ENCODE peak calls at places on chromosomes 13 and 19, in eight cellular contexts. One of them, this sample, is unnamed.

GRCh38 chr19:1268392-1269064 is 604 bp upstream of the CIRBP start:
- DNase-seq in endothelial cell of umbilical vein: no peak
- DNase-seq in K562: no peak
- DNase-seq in GM23338: no peak
- DNase-seq in HCT116: no peak
- DNase-seq in H1: no peak
- DNase-seq in GM12878: no peak
- DNase-seq in HepG2: no peak
- DNase-seq in this sample: no peak

GRCh38 chr19:632228-633067 is 889 bp downstream of the POLRMT start:
- DNase-seq in endothelial cell of umbilical vein: peak; percentile 31
- DNase-seq in K562: peak; percentile 74
- DNase-seq in GM23338: peak; percentile 72
- DNase-seq in HCT116: no peak
- DNase-seq in H1: no peak
- DNase-seq in GM12878: no peak
- DNase-seq in HepG2: peak; percentile 67
- DNase-seq in this sample: no peak

GRCh38 chr19:1251233-1251502 is 2.8 kb downstream of the MIDN start:
- DNase-seq in endothelial cell of umbilical vein: peak; percentile 56
- DNase-seq in K562: no peak
- DNase-seq in GM23338: no peak
- DNase-seq in HCT116: no peak
- DNase-seq in H1: no peak
- DNase-seq in GM12878: no peak
- DNase-seq in HepG2: peak; percentile 37
- DNase-seq in this sample: no peak

GRCh38 chr13:52141299-52141698 is 12.4 kb upstream of the NEK5 start:
- DNase-seq in endothelial cell of umbilical vein: no peak
- DNase-seq in K562: no peak
- DNase-seq in GM23338: no peak
- DNase-seq in HCT116: no peak
- DNase-seq in H1: no peak
- DNase-seq in GM12878: no peak
- DNase-seq in HepG2: no peak
- DNase-seq in this sample: no peak

GRCh38 chr13:20391597-20392452 is 133.8 kb downstream of the CRYL1 start:
- DNase-seq in endothelial cell of umbilical vein: no peak
- DNase-seq in K562: no peak
- DNase-seq in GM23338: peak; percentile 45
- DNase-seq in HCT116: no peak
- DNase-seq in H1: no peak
- DNase-seq in GM12878: no peak
- DNase-seq in HepG2: no peak
- DNase-seq in this sample: no peak

GRCh38 chr19:38290631-38291147 is 13.4 kb upstream of the C19orf33 start:
- DNase-seq in endothelial cell of umbilical vein: no peak
- DNase-seq in K562: no peak
- DNase-seq in GM23338: no peak
- DNase-seq in HCT116: no peak
- DNase-seq in H1: no peak
- DNase-seq in GM12878: no peak
- DNase-seq in HepG2: no peak
- DNase-seq in this sample: no peak

GRCh38 chr19:18349524-18350128 is 9.2 kb downstream of the PGPEP1 start:
- DNase-seq in endothelial cell of umbilical vein: peak; percentile 67
- DNase-seq in K562: peak; percentile 59
- DNase-seq in GM23338: peak; percentile 79
- DNase-seq in HCT116: no peak
- DNase-seq in H1: no peak
- DNase-seq in GM12878: no peak
- DNase-seq in HepG2: peak; percentile 40
- DNase-seq in this sample: no peak

GRCh38 chr19:14081797-14082674 is 3.5 kb downstream of the C19orf67 start:
- DNase-seq in endothelial cell of umbilical vein: no peak
- DNase-seq in K562: no peak
- DNase-seq in GM23338: no peak
- DNase-seq in HCT116: no peak
- DNase-seq in H1: no peak
- DNase-seq in GM12878: no peak
- DNase-seq in HepG2: no peak
- DNase-seq in this sample: no peak

GRCh38 chr13:29754486-29754806 is 96.0 kb downstream of the UBL3 start:
- DNase-seq in endothelial cell of umbilical vein: peak; percentile 17
- DNase-seq in K562: no peak
- DNase-seq in GM23338: peak; percentile 79
- DNase-seq in HCT116: peak; percentile 22
- DNase-seq in H1: no peak
- DNase-seq in GM12878: no peak
- DNase-seq in HepG2: peak; percentile 47
- DNase-seq in this sample: no peak

GRCh38 chr19:6481541-6482342 is at the start of gene DENND1C:
- DNase-seq in endothelial cell of umbilical vein: peak; percentile 12
- DNase-seq in K562: peak; percentile 76
- DNase-seq in GM23338: peak; percentile 74
- DNase-seq in HCT116: no peak
- DNase-seq in H1: no peak
- DNase-seq in GM12878: peak; percentile 45
- DNase-seq in HepG2: peak; percentile 47
- DNase-seq in this sample: no peak

GRCh38 chr19:7637374-7638256 is 705 bp downstream of the STXBP2 start:
- DNase-seq in endothelial cell of umbilical vein: peak; percentile 22
- DNase-seq in K562: peak; percentile 76
- DNase-seq in GM23338: no peak
- DNase-seq in HCT116: no peak
- DNase-seq in H1: no peak
- DNase-seq in GM12878: no peak
- DNase-seq in HepG2: no peak
- DNase-seq in this sample: no peak

GRCh38 chr19:46878613-46879375 is 18.0 kb downstream of the ARHGAP35 start:
- DNase-seq in endothelial cell of umbilical vein: peak; percentile 26
- DNase-seq in K562: no peak
- DNase-seq in GM23338: no peak
- DNase-seq in HCT116: no peak
- DNase-seq in H1: no peak
- DNase-seq in GM12878: no peak
- DNase-seq in HepG2: no peak
- DNase-seq in this sample: no peak

GRCh38 chr19:19499272-19499995 is 15.9 kb downstream of the TSSK6 start:
- DNase-seq in endothelial cell of umbilical vein: no peak
- DNase-seq in K562: no peak
- DNase-seq in GM23338: no peak
- DNase-seq in HCT116: no peak
- DNase-seq in H1: no peak
- DNase-seq in GM12878: no peak
- DNase-seq in HepG2: no peak
- DNase-seq in this sample: no peak

GRCh38 chr19:46958542-46958941 is 61.1 kb upstream of the NPAS1 start:
- DNase-seq in endothelial cell of umbilical vein: peak; percentile 68
- DNase-seq in K562: no peak
- DNase-seq in GM23338: peak; percentile 35
- DNase-seq in HCT116: no peak
- DNase-seq in H1: no peak
- DNase-seq in GM12878: no peak
- DNase-seq in HepG2: peak; percentile 44
- DNase-seq in this sample: no peak

DNA sequence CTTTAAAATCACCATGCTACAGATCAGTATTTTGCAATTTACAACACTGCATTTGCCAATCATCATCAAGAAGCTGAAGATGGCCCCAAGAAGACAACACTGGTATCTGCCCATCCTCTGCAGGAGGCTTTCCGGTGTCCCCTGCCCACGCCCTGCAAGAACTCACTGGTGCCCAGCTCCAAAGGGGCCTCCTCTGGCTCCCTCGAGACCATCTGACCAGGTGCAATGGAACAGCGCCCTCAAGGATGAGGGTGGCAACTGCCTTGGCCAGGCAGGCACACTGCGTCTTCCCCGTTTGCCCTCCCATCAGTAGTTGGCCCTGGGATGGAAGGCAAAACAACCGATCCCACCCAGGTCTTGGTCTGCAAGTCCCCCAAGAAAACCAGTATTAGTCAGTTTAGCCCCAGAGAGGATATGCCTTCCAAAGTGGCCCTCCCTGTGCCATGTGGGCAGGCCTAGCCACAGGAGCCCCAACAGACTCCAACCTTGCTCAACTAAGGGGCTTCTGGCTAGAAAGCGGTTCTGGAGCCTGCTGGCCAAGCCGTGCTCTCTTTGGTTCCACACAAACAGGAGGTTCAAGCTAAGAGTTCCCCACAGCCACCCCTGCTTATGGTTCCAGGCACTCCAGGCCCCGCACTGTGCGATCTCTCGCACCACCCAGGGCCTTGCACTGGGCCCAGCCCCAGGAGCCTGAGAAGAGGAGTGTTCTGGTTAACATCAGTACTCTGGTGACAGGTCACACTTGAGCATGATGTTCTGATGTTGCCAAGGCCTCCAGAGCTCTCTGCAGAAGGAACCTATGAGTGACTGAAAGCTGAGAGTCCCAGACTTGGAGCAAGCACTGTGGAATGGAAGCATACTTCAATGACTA is 4.7 kb downstream of the PCID2 start:
- DNase-seq in endothelial cell of umbilical vein: no peak
- DNase-seq in K562: no peak
- DNase-seq in GM23338: no peak
- DNase-seq in HCT116: no peak
- DNase-seq in H1: no peak
- DNase-seq in GM12878: no peak
- DNase-seq in HepG2: no peak
- DNase-seq in this sample: no peak
- TF ChIP-seq POLR2AphosphoS5 in endothelial cell of umbilical vein: no peak
- TF ChIP-seq POLR2AphosphoS5 in K562: no peak
- TF ChIP-seq POLR2AphosphoS5 in GM23338: no peak
- TF ChIP-seq POLR2AphosphoS5 in HCT116: no peak
- TF ChIP-seq POLR2AphosphoS5 in H1: no peak
- TF ChIP-seq POLR2AphosphoS5 in GM12878: no peak
- TF ChIP-seq POLR2AphosphoS5 in HepG2: no peak
- TF ChIP-seq POLR2AphosphoS5 in this sample: no peak

DNA sequence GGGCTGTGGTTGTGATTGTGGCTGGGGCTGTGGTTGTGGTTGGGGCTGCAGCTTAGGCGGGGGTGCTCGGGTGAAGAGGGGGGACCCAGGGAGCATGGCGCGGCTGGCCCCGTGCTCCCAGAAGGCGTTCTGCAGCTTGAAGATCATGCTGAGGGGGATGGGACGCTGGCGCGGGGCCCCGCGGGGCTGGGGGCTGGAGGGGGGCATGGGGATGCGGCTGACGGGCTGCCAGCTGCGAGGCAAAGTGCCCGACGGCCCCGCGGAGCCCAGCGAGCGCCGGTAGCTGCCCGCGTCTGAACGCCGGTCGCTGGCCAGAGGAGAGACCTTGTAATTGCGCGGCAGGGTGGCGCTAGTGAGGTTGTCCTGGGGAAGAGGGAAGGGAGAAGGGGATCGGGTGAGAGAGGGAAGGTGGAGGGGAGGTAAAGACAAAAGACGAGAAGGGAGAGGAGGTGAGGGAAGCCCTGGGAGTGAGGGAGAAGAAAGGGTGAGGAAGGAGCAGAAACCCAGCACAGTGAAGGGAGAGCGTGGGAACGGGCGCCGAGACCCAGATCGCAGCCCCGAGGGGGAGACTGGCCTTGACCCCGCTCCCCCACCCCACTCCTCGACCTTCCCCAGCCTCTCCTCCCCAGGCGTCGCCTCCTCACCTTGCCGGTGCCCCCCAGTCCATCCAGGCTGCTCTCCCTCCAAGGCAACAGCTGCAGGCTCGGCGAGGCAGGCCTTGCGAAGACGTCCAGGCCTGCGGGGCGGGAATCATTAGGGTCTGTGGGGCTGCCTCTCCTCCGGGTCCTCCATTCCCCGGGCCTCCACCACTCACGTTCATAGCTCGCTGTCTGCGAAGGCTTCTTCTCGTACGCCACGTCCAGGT is 9.1 kb downstream of the PPP1R13L start:
- DNase-seq in endothelial cell of umbilical vein: no peak
- DNase-seq in K562: no peak
- DNase-seq in GM23338: peak; percentile 97
- DNase-seq in HCT116: no peak
- DNase-seq in H1: no peak
- DNase-seq in GM12878: no peak
- DNase-seq in HepG2: no peak
- DNase-seq in this sample: no peak
- TF ChIP-seq EZH2 in endothelial cell of umbilical vein: no peak
- TF ChIP-seq EZH2 in K562: no peak
- TF ChIP-seq EZH2 in GM23338: peak; percentile 57
- TF ChIP-seq EZH2 in HCT116: no peak
- TF ChIP-seq EZH2 in H1: no peak
- TF ChIP-seq EZH2 in GM12878: no peak
- TF ChIP-seq EZH2 in HepG2: no peak
- TF ChIP-seq EZH2 in this sample: no peak

DNA sequence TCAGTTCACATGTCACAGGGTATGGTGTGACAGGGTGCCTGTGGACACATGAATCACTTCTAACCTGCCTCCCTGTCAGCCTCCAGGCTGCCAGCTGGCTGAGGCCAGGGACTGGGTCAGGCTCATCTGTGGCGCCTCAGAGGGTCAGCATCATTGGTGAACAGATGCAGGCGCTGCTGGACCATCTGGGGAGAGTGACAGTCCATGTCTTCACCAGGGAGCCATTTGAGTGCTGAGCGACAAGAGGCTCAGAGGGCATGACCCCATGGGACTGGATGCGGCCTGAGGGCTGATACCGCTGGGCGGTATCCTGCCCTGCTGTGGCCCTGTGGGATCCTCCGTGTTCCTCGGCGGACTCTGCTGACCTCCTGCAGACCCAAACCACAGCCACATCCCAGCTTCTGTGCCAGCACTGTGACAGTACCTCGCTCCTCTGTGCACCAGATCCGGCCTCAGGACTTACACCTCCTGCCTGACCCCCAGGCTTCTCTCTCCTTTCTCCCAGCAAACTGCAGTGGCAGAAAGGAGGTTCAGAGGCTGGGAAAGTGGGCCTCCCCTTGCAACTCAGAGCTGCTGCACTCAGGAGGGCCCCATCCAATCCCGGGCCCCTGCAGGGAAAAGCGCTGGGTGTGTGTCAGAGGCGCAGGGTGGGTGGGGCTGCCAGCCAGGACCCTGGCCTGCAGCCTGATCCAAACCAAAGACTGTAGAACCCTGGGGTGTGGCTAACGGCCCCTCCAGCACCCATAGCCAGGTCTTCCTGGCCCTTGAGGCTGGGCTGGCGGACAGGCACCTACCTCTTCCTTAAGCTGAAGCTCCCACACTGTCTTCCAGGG is 10.2 kb downstream of the ACTMAP start:
- DNase-seq in endothelial cell of umbilical vein: no peak
- DNase-seq in K562: no peak
- DNase-seq in GM23338: no peak
- DNase-seq in HCT116: no peak
- DNase-seq in H1: no peak
- DNase-seq in GM12878: no peak
- DNase-seq in HepG2: no peak
- DNase-seq in this sample: no peak
- TF ChIP-seq POLR2AphosphoS5 in endothelial cell of umbilical vein: no peak
- TF ChIP-seq POLR2AphosphoS5 in K562: no peak
- TF ChIP-seq POLR2AphosphoS5 in GM23338: no peak
- TF ChIP-seq POLR2AphosphoS5 in HCT116: no peak
- TF ChIP-seq POLR2AphosphoS5 in H1: no peak
- TF ChIP-seq POLR2AphosphoS5 in GM12878: no peak
- TF ChIP-seq POLR2AphosphoS5 in HepG2: no peak
- TF ChIP-seq POLR2AphosphoS5 in this sample: no peak

DNA sequence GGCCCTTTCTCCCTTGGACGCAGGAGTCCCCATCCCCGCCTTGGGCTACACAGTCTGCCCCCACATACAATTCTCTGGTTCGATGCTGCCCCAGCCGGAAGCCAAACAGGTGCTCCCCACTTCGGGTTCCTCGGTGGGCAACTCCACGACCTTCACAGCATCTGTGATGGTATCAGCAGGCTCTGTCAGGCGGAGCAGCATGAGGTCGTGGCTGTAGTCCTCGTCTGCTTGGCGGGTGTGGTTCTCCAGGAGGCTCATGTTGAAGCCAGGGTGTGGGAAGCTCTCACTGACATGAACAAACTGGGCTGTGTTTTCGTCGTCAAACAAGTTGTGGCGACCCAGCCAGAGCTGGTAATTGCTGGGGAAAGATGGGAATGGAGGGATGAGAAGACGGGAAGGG is 3.5 kb downstream of the KLK1 start:
- DNase-seq in endothelial cell of umbilical vein: no peak
- DNase-seq in K562: no peak
- DNase-seq in GM23338: no peak
- DNase-seq in HCT116: no peak
- DNase-seq in H1: no peak
- DNase-seq in GM12878: no peak
- DNase-seq in HepG2: no peak
- DNase-seq in this sample: no peak
- TF ChIP-seq EZH2 in endothelial cell of umbilical vein: no peak
- TF ChIP-seq EZH2 in K562: no peak
- TF ChIP-seq EZH2 in GM23338: peak; percentile 37
- TF ChIP-seq EZH2 in HCT116: no peak
- TF ChIP-seq EZH2 in H1: peak; percentile 23
- TF ChIP-seq EZH2 in GM12878: no peak
- TF ChIP-seq EZH2 in HepG2: no peak
- TF ChIP-seq EZH2 in this sample: no peak

This sample was measured in SK-N-MC.